ENCODE peak calls at places on chromosomes 12 and 14, in five cellular contexts. J, G, L, E and Y are unnamed samples.

GRCh38 chr12:124369055-124369900 is 74.4 kb downstream of the RFLNA start:
- DNase-seq in L (peak; percentile 94), G (no peak), E (peak; percentile 77), J (no peak), Y (peak; percentile 90)

GRCh38 chr14:38387821-38388220 is 131.9 kb upstream of the CLEC14A start:
- DNase-seq in L (peak; percentile 21), G (no peak), E (no peak), J (no peak), Y (no peak)

GRCh38 chr14:31265701-31266398 is 58.3 kb upstream of the HECTD1 start:
- DNase-seq in J (no peak), G (no peak), E (no peak), L (peak; percentile 65), Y (no peak)

GRCh38 chr12:56994231-56994746 is 12.1 kb downstream of the ZBTB39 start:
- DNase-seq in L (no peak), E (no peak), J (no peak), G (no peak), Y (no peak)

GRCh38 chr12:88600272-88600671 is 20.0 kb upstream of the KITLG start:
- DNase-seq in E (no peak), L (peak; percentile 93), G (no peak), J (no peak), Y (no peak)

GRCh38 chr14:22265319-22266140 is 323.5 kb downstream of the DAD1 start:
- DNase-seq in L (peak; percentile 6), J (no peak), G (no peak), E (no peak), Y (no peak)

GRCh38 chr14:71165121-71165574 is 257.9 kb downstream of the PCNX1 start:
- DNase-seq in E (no peak), J (no peak), G (no peak), L (no peak), Y (peak; percentile 81)

GRCh38 chr12:68291396-68292036 is 38.1 kb upstream of the IL22 start:
- DNase-seq in L (no peak), G (no peak), J (no peak), E (no peak), Y (no peak)

GRCh38 chr12:45893240-45893639 is 97.1 kb downstream of the SCAF11 start:
- DNase-seq in L (peak; percentile 34), E (no peak), J (no peak), G (no peak), Y (no peak)

GRCh38 chr12:46659844-46660243 is 166.0 kb downstream of the SLC38A4 start:
- DNase-seq in L (peak; percentile 26), E (no peak), J (no peak), G (no peak), Y (no peak)

GRCh38 chr12:103751600-103751999 is 89.4 kb downstream of the NT5DC3 start:
- DNase-seq in J (no peak), G (no peak), E (no peak), L (peak; percentile 50), Y (no peak)

GRCh38 chr14:31893156-31893813 is 183.8 kb upstream of the ARHGAP5 start:
- DNase-seq in L (no peak), J (no peak), E (no peak), G (no peak), Y (no peak)

GRCh38 chr14:21498540-21499526 is 12.3 kb downstream of the METTL3 start:
- DNase-seq in L (peak; percentile 60), E (peak; percentile 43), J (peak; percentile 29), G (no peak), Y (no peak)

GRCh38 chr12:108768591-108769500 is 37.5 kb upstream of the CORO1C start:
- DNase-seq in J (peak; percentile 47), E (no peak), L (no peak), G (peak; percentile 17), Y (peak; percentile 78)

GRCh38 chr12:124906606-124907261 is 7.7 kb downstream of the UBC start:
- DNase-seq in E (peak; percentile 89), J (peak; percentile 85), G (peak; percentile 87), L (peak; percentile 93), Y (peak; percentile 74)

GRCh38 chr12:47995976-47996375 is 8.3 kb downstream of the COL2A1 start:
- DNase-seq in J (no peak), E (peak; percentile 45), G (no peak), L (peak; percentile 58), Y (peak; percentile 33)

GRCh38 chr12:121787063-121787774 is 6.3 kb downstream of the RHOF start:
- DNase-seq in J (peak; percentile 39), G (no peak), L (no peak), E (no peak), Y (peak; percentile 55)

GRCh38 chr14:33678012-33678411 is 272.9 kb downstream of the EGLN3 start:
- DNase-seq in J (no peak), E (no peak), G (no peak), L (no peak), Y (no peak)

GRCh38 chr14:34110531-34110930 is 159.7 kb upstream of the EGLN3 start:
- DNase-seq in J (no peak), E (no peak), L (no peak), G (no peak), Y (no peak)

GRCh38 chr14:71365305-71365865 is 458.1 kb downstream of the PCNX1 start:
- DNase-seq in L (no peak), G (no peak), E (no peak), J (no peak), Y (no peak)

GRCh38 chr12:51530208-51530607 is 60.8 kb upstream of the SCN8A start:
- DNase-seq in J (no peak), L (no peak), G (no peak), E (no peak), Y (no peak)

GRCh38 chr12:12209675-12210074 is 57.2 kb downstream of the LRP6 start:
- DNase-seq in J (no peak), E (no peak), G (no peak), L (no peak), Y (no peak)

GRCh38 chr14:24783791-24784190 is 149.8 kb upstream of the GZMB start:
- DNase-seq in G (no peak), E (no peak), J (no peak), L (no peak), Y (no peak)

GRCh38 chr12:65832217-65832616 is 7.9 kb downstream of the HMGA2 start:
- DNase-seq in E (no peak), L (no peak), J (no peak), G (no peak), Y (no peak)

GRCh38 chr12:6551063-6551461 is 4.8 kb downstream of the IFFO1 start:
- DNase-seq in J (no peak), G (no peak), E (no peak), L (no peak), Y (peak; percentile 84)

GRCh38 chr12:132218915-132219314 is 74.7 kb downstream of the NOC4L start:
- DNase-seq in E (no peak), L (no peak), G (no peak), J (no peak), Y (peak; percentile 41)

GRCh38 chr12:64752833-64753238 is 6.4 kb downstream of the GNS start:
- DNase-seq in G (no peak), E (no peak), L (peak; percentile 21), J (no peak), Y (no peak)

GRCh38 chr12:130286041-130286440 is 51.6 kb upstream of the PIWIL1 start:
- DNase-seq in E (peak; percentile 27), J (no peak), L (no peak), G (no peak), Y (no peak)

GRCh38 chr12:31818623-31819268 is 89.9 kb upstream of the AMN1 start:
- DNase-seq in L (no peak), G (no peak), J (no peak), E (no peak), Y (no peak)

GRCh38 chr12:76922821-76923315 is 44.0 kb upstream of the CSRP2 start:
- DNase-seq in J (no peak), G (no peak), E (no peak), L (no peak), Y (no peak)

GRCh38 chr12:116183741-116184141 is 93.8 kb downstream of the MED13L start:
- DNase-seq in J (no peak), L (no peak), G (no peak), E (no peak), Y (no peak)

GRCh38 chr14:41606249-41607118 is at the start of gene LRFN5:
- DNase-seq in J (no peak), E (peak; percentile 7), G (no peak), L (peak; percentile 69), Y (no peak)

GRCh38 chr12:61781021-61781581 is 479.1 kb upstream of the USP15 start:
- DNase-seq in G (no peak), J (no peak), L (no peak), E (no peak), Y (no peak)

GRCh38 chr12:109741970-109742372 is 28.3 kb downstream of the FAM222A start:
- DNase-seq in E (no peak), J (no peak), L (no peak), G (no peak), Y (no peak)

GRCh38 chr14:93936245-93936644 is 9.1 kb downstream of the FAM181A start:
- DNase-seq in E (peak; percentile 68), G (no peak), L (no peak), J (no peak), Y (no peak)

GRCh38 chr12:30613119-30613830 is 82.4 kb downstream of the IPO8 start:
- DNase-seq in L (peak; percentile 11), G (no peak), J (no peak), E (no peak), Y (no peak)

GRCh38 chr14:76591270-76591669 is 170.0 kb upstream of the VASH1 start:
- DNase-seq in G (no peak), E (no peak), L (no peak), J (no peak), Y (no peak)

GRCh38 chr12:114689075-114689994 is 5.4 kb upstream of the TBX3 start:
- DNase-seq in J (no peak), G (no peak), E (no peak), L (no peak), Y (no peak)

GRCh38 chr12:98424726-98425401 is 90.5 kb upstream of the TMPO start:
- DNase-seq in J (peak; percentile 10), L (peak; percentile 62), G (no peak), E (peak; percentile 42), Y (no peak)